ENCODE peak calls at places on chromosomes 1 and 21, in five cellular contexts. One of them, this sample, is unnamed.
A peak's percentile ranks its signal among the peaks of the same experiment; 100 is the strongest.

GRCh38 chr1:31805318-31805717 is 10.5 kb downstream of the SPOCD1 start:
- DNase-seq in A549: no peak
- DNase-seq in body of pancreas: no peak
- DNase-seq in heart left ventricle: no peak
- DNase-seq in ovary: no peak
- DNase-seq in this sample: no peak

GRCh38 chr1:187374742-187375141 is 546.0 kb downstream of the PLA2G4A start:
- DNase-seq in A549: no peak
- DNase-seq in body of pancreas: no peak
- DNase-seq in heart left ventricle: no peak
- DNase-seq in ovary: no peak
- DNase-seq in this sample: no peak

GRCh38 chr1:203625623-203626189 is 926 bp upstream of the ATP2B4 start:
- DNase-seq in A549: no peak
- DNase-seq in body of pancreas: peak; percentile 56
- DNase-seq in heart left ventricle: no peak
- DNase-seq in ovary: peak; percentile 54
- DNase-seq in this sample: no peak

GRCh38 chr1:220786337-220787068 is at the start of gene MTARC1:
- DNase-seq in A549: peak; percentile 65
- DNase-seq in body of pancreas: peak; percentile 89
- DNase-seq in heart left ventricle: peak; percentile 80
- DNase-seq in ovary: peak; percentile 43
- DNase-seq in this sample: peak; percentile 90

GRCh38 chr1:81364075-81364474 is 436.7 kb upstream of the ADGRL2 start:
- DNase-seq in A549: no peak
- DNase-seq in body of pancreas: no peak
- DNase-seq in heart left ventricle: no peak
- DNase-seq in ovary: no peak
- DNase-seq in this sample: no peak

GRCh38 chr1:50157306-50157705 is 48.6 kb downstream of the ELAVL4 start:
- DNase-seq in A549: no peak
- DNase-seq in body of pancreas: no peak
- DNase-seq in heart left ventricle: no peak
- DNase-seq in ovary: no peak
- DNase-seq in this sample: no peak

GRCh38 chr1:9319789-9320519 is 27.3 kb downstream of the SPSB1 start:
- DNase-seq in A549: no peak
- DNase-seq in body of pancreas: no peak
- DNase-seq in heart left ventricle: no peak
- DNase-seq in ovary: no peak
- DNase-seq in this sample: no peak

GRCh38 chr1:40818264-40818961 is 34.8 kb downstream of the KCNQ4 start:
- DNase-seq in A549: no peak
- DNase-seq in body of pancreas: peak; percentile 65
- DNase-seq in heart left ventricle: peak; percentile 52
- DNase-seq in ovary: no peak
- DNase-seq in this sample: peak; percentile 56

GRCh38 chr1:10965621-10966226 is 46.7 kb upstream of the TARDBP start:
- DNase-seq in A549: no peak
- DNase-seq in body of pancreas: peak; percentile 64
- DNase-seq in heart left ventricle: no peak
- DNase-seq in ovary: peak; percentile 37
- DNase-seq in this sample: peak; percentile 80

GRCh38 chr21:42425603-42425985 is 21.9 kb downstream of the UBASH3A start:
- DNase-seq in A549: no peak
- DNase-seq in body of pancreas: no peak
- DNase-seq in heart left ventricle: no peak
- DNase-seq in ovary: no peak
- DNase-seq in this sample: no peak
- TF ChIP-seq POLR2A in A549: no peak
- TF ChIP-seq POLR2A in body of pancreas: no peak
- TF ChIP-seq POLR2A in heart left ventricle: no peak
- TF ChIP-seq POLR2A in ovary: no peak
- TF ChIP-seq POLR2A in this sample: no peak

GRCh38 chr1:205680073-205680851 is at the start of gene SLC45A3:
- DNase-seq in A549: peak; percentile 69
- DNase-seq in body of pancreas: peak; percentile 53
- DNase-seq in heart left ventricle: no peak
- DNase-seq in ovary: peak; percentile 51
- DNase-seq in this sample: peak; percentile 50
- H3K27ac ChIP-seq in A549: peak within 1 kb of the TSS; percentile 94
- H3K27ac ChIP-seq in body of pancreas: no peak within 1 kb of the TSS
- H3K27ac ChIP-seq in heart left ventricle: peak within 1 kb of the TSS; percentile 50
- H3K27ac ChIP-seq in ovary: peak within 1 kb of the TSS; percentile 69
- H3K27ac ChIP-seq in this sample: no peak within 1 kb of the TSS

GRCh38 chr1:6127587-6128163 is 52.4 kb downstream of the CHD5 start:
- DNase-seq in A549: peak; percentile 54
- DNase-seq in body of pancreas: peak; percentile 77
- DNase-seq in heart left ventricle: peak; percentile 71
- DNase-seq in ovary: peak; percentile 65
- DNase-seq in this sample: peak; percentile 51
- H3K4me3 ChIP-seq in A549: no peak overlapping the region
- H3K4me3 ChIP-seq in body of pancreas: no peak overlapping the region
- H3K4me3 ChIP-seq in heart left ventricle: peak overlapping the region; percentile 37
- H3K4me3 ChIP-seq in ovary: no peak overlapping the region
- H3K4me3 ChIP-seq in this sample: no peak overlapping the region

GRCh38 chr1:192580351-192580962 is 4.9 kb downstream of the RGS1 start:
- DNase-seq in A549: no peak
- DNase-seq in body of pancreas: peak; percentile 15
- DNase-seq in heart left ventricle: no peak
- DNase-seq in ovary: no peak
- DNase-seq in this sample: no peak
- TF ChIP-seq POLR2A in A549: no peak
- TF ChIP-seq POLR2A in body of pancreas: no peak
- TF ChIP-seq POLR2A in heart left ventricle: no peak
- TF ChIP-seq POLR2A in ovary: no peak
- TF ChIP-seq POLR2A in this sample: no peak

GRCh38 chr1:23799570-23800395 is 771 bp downstream of the GALE start:
- DNase-seq in A549: peak; percentile 86
- DNase-seq in body of pancreas: peak; percentile 70
- DNase-seq in heart left ventricle: peak; percentile 62
- DNase-seq in ovary: peak; percentile 49
- DNase-seq in this sample: peak; percentile 51

GRCh38 chr1:23797478-23798448 is 2.8 kb downstream of the GALE start:
- DNase-seq in A549: no peak
- DNase-seq in body of pancreas: peak; percentile 49
- DNase-seq in heart left ventricle: no peak
- DNase-seq in ovary: no peak
- DNase-seq in this sample: no peak

GRCh38 chr1:23800396-23801337 is at the start of gene GALE:
- DNase-seq in A549: peak; percentile 88
- DNase-seq in body of pancreas: peak; percentile 98
- DNase-seq in heart left ventricle: peak; percentile 98
- DNase-seq in ovary: peak; percentile 97
- DNase-seq in this sample: peak; percentile 97

GRCh38 chr1:23798662-23799142 is 1.9 kb downstream of the GALE start:
- DNase-seq in A549: no peak
- DNase-seq in body of pancreas: peak; percentile 84
- DNase-seq in heart left ventricle: no peak
- DNase-seq in ovary: no peak
- DNase-seq in this sample: no peak

DNA sequence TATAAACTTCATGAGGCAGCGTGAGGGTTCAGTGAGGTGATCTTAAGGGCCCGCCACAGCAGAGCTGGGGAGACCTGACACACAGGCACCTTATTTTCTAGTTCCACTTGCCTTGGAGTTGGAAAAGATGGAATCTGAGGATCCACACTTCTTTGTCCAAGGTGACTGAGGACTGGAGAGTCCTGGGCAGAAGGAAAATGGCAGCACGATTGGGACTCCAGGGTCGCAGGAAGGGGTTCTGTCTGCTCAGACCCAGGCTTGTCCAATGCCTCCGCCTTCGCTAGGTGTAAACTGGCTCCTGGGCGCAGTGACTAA is 1.3 kb downstream of the GALE start:
- DNase-seq in A549: no peak
- DNase-seq in body of pancreas: no peak
- DNase-seq in heart left ventricle: no peak
- DNase-seq in ovary: no peak
- DNase-seq in this sample: no peak
- H3K27ac ChIP-seq in A549: peak overlapping the region; percentile 99
- H3K27ac ChIP-seq in body of pancreas: peak overlapping the region; percentile 96
- H3K27ac ChIP-seq in heart left ventricle: peak overlapping the region; percentile 92
- H3K27ac ChIP-seq in ovary: no peak overlapping the region
- H3K27ac ChIP-seq in this sample: peak overlapping the region; percentile 89

GRCh38 chr1:51963592-51964308 is 26.8 kb downstream of the RAB3B start:
- DNase-seq in A549: no peak
- DNase-seq in body of pancreas: no peak
- DNase-seq in heart left ventricle: no peak
- DNase-seq in ovary: no peak
- DNase-seq in this sample: no peak
- H3K4me3 ChIP-seq in A549: no peak overlapping the region
- H3K4me3 ChIP-seq in body of pancreas: no peak overlapping the region
- H3K4me3 ChIP-seq in heart left ventricle: no peak overlapping the region
- H3K4me3 ChIP-seq in ovary: no peak overlapping the region
- H3K4me3 ChIP-seq in this sample: no peak overlapping the region

GRCh38 chr1:52937433-52938065 is 10.5 kb downstream of the SCP2 start:
- DNase-seq in A549: no peak
- DNase-seq in body of pancreas: no peak
- DNase-seq in heart left ventricle: no peak
- DNase-seq in ovary: no peak
- DNase-seq in this sample: no peak
- TF ChIP-seq POLR2A in A549: no peak
- TF ChIP-seq POLR2A in body of pancreas: no peak
- TF ChIP-seq POLR2A in heart left ventricle: no peak
- TF ChIP-seq POLR2A in ovary: no peak
- TF ChIP-seq POLR2A in this sample: no peak

GRCh38 chr21:19244502-19245187 is 841.1 kb upstream of the TMPRSS15 start:
- DNase-seq in A549: no peak
- DNase-seq in body of pancreas: no peak
- DNase-seq in heart left ventricle: no peak
- DNase-seq in ovary: no peak
- DNase-seq in this sample: no peak
- H3K27ac ChIP-seq in A549: no peak overlapping the region
- H3K27ac ChIP-seq in body of pancreas: no peak overlapping the region
- H3K27ac ChIP-seq in heart left ventricle: no peak overlapping the region
- H3K27ac ChIP-seq in ovary: no peak overlapping the region
- H3K27ac ChIP-seq in this sample: no peak overlapping the region

DNA sequence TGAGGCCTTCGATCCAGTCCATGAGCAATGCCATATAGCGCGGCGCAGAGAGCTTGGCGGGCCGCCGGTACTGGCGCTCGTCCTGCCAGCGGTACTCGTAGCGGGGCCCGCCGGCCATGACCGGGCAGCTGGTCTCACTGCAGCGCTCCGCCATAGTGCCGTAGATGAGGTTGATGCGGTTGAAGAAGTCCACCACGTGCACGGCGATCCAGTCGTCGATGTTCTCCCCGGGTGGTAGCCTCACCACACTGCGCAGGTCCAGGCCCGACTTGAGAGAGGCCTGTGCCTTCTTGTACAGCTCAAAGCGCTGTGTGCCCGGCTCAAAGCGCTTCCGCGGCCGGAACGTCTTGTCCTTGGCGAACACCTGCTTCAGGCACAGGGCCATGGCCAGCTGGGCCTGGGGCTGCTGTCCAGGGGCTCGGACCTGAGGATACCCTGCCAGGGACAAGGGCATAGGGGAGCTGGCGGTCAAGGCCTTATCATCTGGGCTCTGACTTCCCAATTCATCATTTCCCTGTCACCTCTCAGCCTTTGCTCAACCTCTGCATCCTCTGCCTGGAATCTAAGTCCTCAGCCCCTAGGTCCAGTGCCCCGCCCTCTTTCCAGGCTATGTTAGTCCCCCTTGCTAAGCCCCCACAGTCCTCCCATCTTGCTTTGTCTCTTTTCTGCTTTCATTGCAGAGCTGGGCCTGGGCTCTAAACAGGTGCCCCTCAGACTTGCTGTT is 3.5 kb downstream of the MOB3C start:
- DNase-seq in A549: no peak
- DNase-seq in body of pancreas: peak; percentile 86
- DNase-seq in heart left ventricle: no peak
- DNase-seq in ovary: peak; percentile 25
- DNase-seq in this sample: peak; percentile 5
- H3K4me3 ChIP-seq in A549: no peak overlapping the region
- H3K4me3 ChIP-seq in body of pancreas: no peak overlapping the region
- H3K4me3 ChIP-seq in heart left ventricle: peak overlapping the region; percentile 45
- H3K4me3 ChIP-seq in ovary: no peak overlapping the region
- H3K4me3 ChIP-seq in this sample: peak overlapping the region; percentile 11

This sample was measured in thyroid gland.